ENCODE peak calls at places on chromosome 1, in five cellular contexts. C is HS-5, R is LoVo, Q is kidney epithelial cell, V is NCI-H524 treated with DMSO at 0.1 percent for 48 hours. L is an unnamed sample.

GRCh38 chr1:168365719-168366474 is 85.2 kb downstream of the TBX19 start:
- DNase-seq in V (no peak), C (no peak), R (no peak), Q (no peak), L (no peak)

GRCh38 chr1:162404550-162405160 is 7.3 kb downstream of the SH2D1B start:
- DNase-seq in Q (no peak), R (no peak), V (no peak), C (peak; percentile 35), L (peak; percentile 38)

GRCh38 chr1:207076181-207076949 is 12.3 kb upstream of the C4BPB start:
- DNase-seq in R (no peak), V (no peak), Q (no peak), C (no peak), L (no peak)

GRCh38 chr1:153985984-153986761 is at the start of gene RAB13:
- DNase-seq in V (no peak), C (peak; percentile 58), R (peak; percentile 92), Q (no peak), L (peak; percentile 69)

GRCh38 chr1:71785470-71785869 is 496.9 kb downstream of the NEGR1 start:
- DNase-seq in R (no peak), V (no peak), Q (no peak), C (no peak), L (no peak)

GRCh38 chr1:210792250-210792649 is 341.7 kb downstream of the KCNH1 start:
- DNase-seq in R (no peak), Q (no peak), C (no peak), V (no peak), L (no peak)

GRCh38 chr1:86913399-86913895 is 479 bp downstream of the SELENOF start:
- DNase-seq in R (peak; percentile 23), Q (no peak), C (peak; percentile 19), V (no peak), L (no peak)

GRCh38 chr1:206419250-206419649 is 51.0 kb upstream of the IKBKE start:
- DNase-seq in R (peak; percentile 54), C (no peak), V (no peak), Q (no peak), L (no peak)

GRCh38 chr1:226429051-226429461 is 21.2 kb upstream of the PARP1 start:
- DNase-seq in R (no peak), Q (no peak), V (no peak), C (no peak), L (no peak)

GRCh38 chr1:47934243-47934805 is 62.9 kb downstream of the TRABD2B start:
- DNase-seq in C (no peak), Q (peak; percentile 71), V (no peak), R (no peak), L (no peak)

GRCh38 chr1:110337704-110338199 is 1.4 kb upstream of the RBM15 start:
- DNase-seq in Q (no peak), V (peak; percentile 37), C (no peak), R (peak; percentile 43), L (peak; percentile 18)

GRCh38 chr1:181018901-181019681 is 3.6 kb downstream of the STX6 start:
- DNase-seq in R (no peak), Q (no peak), C (no peak), V (no peak), L (no peak)

GRCh38 chr1:10057305-10057704 is 24.5 kb downstream of the UBE4B start:
- DNase-seq in V (no peak), C (no peak), R (no peak), Q (no peak), L (no peak)

GRCh38 chr1:23099171-23099536 is 69.5 kb downstream of the LUZP1 start:
- DNase-seq in Q (no peak), C (no peak), V (no peak), R (no peak), L (no peak)

GRCh38 chr1:15788624-15789301 is 18.7 kb downstream of the UQCRHL start:
- DNase-seq in R (no peak), C (no peak), Q (no peak), V (no peak), L (peak; percentile 88)

L was measured in foreskin keratinocyte.